ENCODE peak calls at places on chromosomes 2 and 18, in eight cellular contexts. One of them, this sample, is unnamed.

GRCh38 chr18:12861637-12862036 is 22.4 kb downstream of the PTPN2 start:
- ATAC-seq in body of pancreas: no peak
- ATAC-seq in left lung: peak
- ATAC-seq in activated T-helper 17 cell treated with anti-CD3 and anti-CD28 coated beads, Interleukin-2, amount 50 U/mL, for 72 hours: no peak
- ATAC-seq in Panc1: no peak
- ATAC-seq in thoracic aorta: no peak
- ATAC-seq in activated CD8-positive, alpha-beta T cell treated with anti-CD3 and anti-CD28 coated beads for 36 hours: no peak
- ATAC-seq in Right ventricle myocardium inferior: no peak
- ATAC-seq in this sample: no peak

GRCh38 chr2:119746836-119747235 is 12.9 kb upstream of the PTPN4 start:
- ATAC-seq in body of pancreas: no peak
- ATAC-seq in left lung: no peak
- ATAC-seq in activated T-helper 17 cell treated with anti-CD3 and anti-CD28 coated beads, Interleukin-2, amount 50 U/mL, for 72 hours: no peak
- ATAC-seq in Panc1: no peak
- ATAC-seq in thoracic aorta: no peak
- ATAC-seq in activated CD8-positive, alpha-beta T cell treated with anti-CD3 and anti-CD28 coated beads for 36 hours: no peak
- ATAC-seq in Right ventricle myocardium inferior: no peak
- ATAC-seq in this sample: no peak

GRCh38 chr2:69688212-69688611 is 44.7 kb upstream of the AAK1 start:
- ATAC-seq in body of pancreas: no peak
- ATAC-seq in left lung: no peak
- ATAC-seq in activated T-helper 17 cell treated with anti-CD3 and anti-CD28 coated beads, Interleukin-2, amount 50 U/mL, for 72 hours: no peak
- ATAC-seq in Panc1: no peak
- ATAC-seq in thoracic aorta: no peak
- ATAC-seq in activated CD8-positive, alpha-beta T cell treated with anti-CD3 and anti-CD28 coated beads for 36 hours: no peak
- ATAC-seq in Right ventricle myocardium inferior: no peak
- ATAC-seq in this sample: no peak

GRCh38 chr2:10707831-10708230 is 13.6 kb upstream of the ATP6V1C2 start:
- ATAC-seq in body of pancreas: no peak
- ATAC-seq in left lung: no peak
- ATAC-seq in activated T-helper 17 cell treated with anti-CD3 and anti-CD28 coated beads, Interleukin-2, amount 50 U/mL, for 72 hours: no peak
- ATAC-seq in Panc1: no peak
- ATAC-seq in thoracic aorta: no peak
- ATAC-seq in activated CD8-positive, alpha-beta T cell treated with anti-CD3 and anti-CD28 coated beads for 36 hours: no peak
- ATAC-seq in Right ventricle myocardium inferior: no peak
- ATAC-seq in this sample: no peak

GRCh38 chr2:172462393-172463381 is 35.3 kb downstream of the ITGA6 start:
- ATAC-seq in body of pancreas: no peak
- ATAC-seq in left lung: no peak
- ATAC-seq in activated T-helper 17 cell treated with anti-CD3 and anti-CD28 coated beads, Interleukin-2, amount 50 U/mL, for 72 hours: peak
- ATAC-seq in Panc1: no peak
- ATAC-seq in thoracic aorta: no peak
- ATAC-seq in activated CD8-positive, alpha-beta T cell treated with anti-CD3 and anti-CD28 coated beads for 36 hours: peak
- ATAC-seq in Right ventricle myocardium inferior: no peak
- ATAC-seq in this sample: peak

GRCh38 chr18:69469444-69469919 is 68.8 kb downstream of the DOK6 start:
- ATAC-seq in body of pancreas: no peak
- ATAC-seq in left lung: no peak
- ATAC-seq in activated T-helper 17 cell treated with anti-CD3 and anti-CD28 coated beads, Interleukin-2, amount 50 U/mL, for 72 hours: peak
- ATAC-seq in Panc1: no peak
- ATAC-seq in thoracic aorta: no peak
- ATAC-seq in activated CD8-positive, alpha-beta T cell treated with anti-CD3 and anti-CD28 coated beads for 36 hours: peak
- ATAC-seq in Right ventricle myocardium inferior: peak
- ATAC-seq in this sample: peak

GRCh38 chr18:8341481-8342230 is 267.6 kb upstream of the RAB12 start:
- ATAC-seq in body of pancreas: peak
- ATAC-seq in left lung: peak
- ATAC-seq in activated T-helper 17 cell treated with anti-CD3 and anti-CD28 coated beads, Interleukin-2, amount 50 U/mL, for 72 hours: no peak
- ATAC-seq in Panc1: no peak
- ATAC-seq in thoracic aorta: peak
- ATAC-seq in activated CD8-positive, alpha-beta T cell treated with anti-CD3 and anti-CD28 coated beads for 36 hours: no peak
- ATAC-seq in Right ventricle myocardium inferior: peak
- ATAC-seq in this sample: no peak

GRCh38 chr2:216571909-216572513 is 61.2 kb upstream of the IGFBP2 start:
- ATAC-seq in body of pancreas: peak
- ATAC-seq in left lung: peak
- ATAC-seq in activated T-helper 17 cell treated with anti-CD3 and anti-CD28 coated beads, Interleukin-2, amount 50 U/mL, for 72 hours: peak
- ATAC-seq in Panc1: no peak
- ATAC-seq in thoracic aorta: peak
- ATAC-seq in activated CD8-positive, alpha-beta T cell treated with anti-CD3 and anti-CD28 coated beads for 36 hours: peak
- ATAC-seq in Right ventricle myocardium inferior: no peak
- ATAC-seq in this sample: no peak

GRCh38 chr2:197079414-197079813 is 152.9 kb upstream of the PGAP1 start:
- ATAC-seq in body of pancreas: no peak
- ATAC-seq in left lung: peak
- ATAC-seq in activated T-helper 17 cell treated with anti-CD3 and anti-CD28 coated beads, Interleukin-2, amount 50 U/mL, for 72 hours: no peak
- ATAC-seq in Panc1: no peak
- ATAC-seq in thoracic aorta: peak
- ATAC-seq in activated CD8-positive, alpha-beta T cell treated with anti-CD3 and anti-CD28 coated beads for 36 hours: no peak
- ATAC-seq in Right ventricle myocardium inferior: no peak
- ATAC-seq in this sample: no peak

GRCh38 chr18:23283933-23284430 is 148.7 kb downstream of the CABLES1 start:
- ATAC-seq in body of pancreas: no peak
- ATAC-seq in left lung: no peak
- ATAC-seq in activated T-helper 17 cell treated with anti-CD3 and anti-CD28 coated beads, Interleukin-2, amount 50 U/mL, for 72 hours: peak
- ATAC-seq in Panc1: peak
- ATAC-seq in thoracic aorta: no peak
- ATAC-seq in activated CD8-positive, alpha-beta T cell treated with anti-CD3 and anti-CD28 coated beads for 36 hours: peak
- ATAC-seq in Right ventricle myocardium inferior: no peak
- ATAC-seq in this sample: peak

GRCh38 chr2:241926541-241927311 is 57.2 kb downstream of the RTP5 start:
- ATAC-seq in body of pancreas: peak
- ATAC-seq in left lung: no peak
- ATAC-seq in activated T-helper 17 cell treated with anti-CD3 and anti-CD28 coated beads, Interleukin-2, amount 50 U/mL, for 72 hours: no peak
- ATAC-seq in Panc1: no peak
- ATAC-seq in thoracic aorta: no peak
- ATAC-seq in activated CD8-positive, alpha-beta T cell treated with anti-CD3 and anti-CD28 coated beads for 36 hours: no peak
- ATAC-seq in Right ventricle myocardium inferior: no peak
- ATAC-seq in this sample: no peak

GRCh38 chr18:75008186-75008585 is 200.8 kb downstream of the PTGR3 start:
- ATAC-seq in body of pancreas: no peak
- ATAC-seq in left lung: no peak
- ATAC-seq in activated T-helper 17 cell treated with anti-CD3 and anti-CD28 coated beads, Interleukin-2, amount 50 U/mL, for 72 hours: no peak
- ATAC-seq in Panc1: no peak
- ATAC-seq in thoracic aorta: no peak
- ATAC-seq in activated CD8-positive, alpha-beta T cell treated with anti-CD3 and anti-CD28 coated beads for 36 hours: no peak
- ATAC-seq in Right ventricle myocardium inferior: no peak
- ATAC-seq in this sample: no peak

GRCh38 chr2:226671177-226671676 is 128.4 kb downstream of the IRS1 start:
- ATAC-seq in body of pancreas: no peak
- ATAC-seq in left lung: no peak
- ATAC-seq in activated T-helper 17 cell treated with anti-CD3 and anti-CD28 coated beads, Interleukin-2, amount 50 U/mL, for 72 hours: no peak
- ATAC-seq in Panc1: no peak
- ATAC-seq in thoracic aorta: no peak
- ATAC-seq in activated CD8-positive, alpha-beta T cell treated with anti-CD3 and anti-CD28 coated beads for 36 hours: no peak
- ATAC-seq in Right ventricle myocardium inferior: peak
- ATAC-seq in this sample: no peak

GRCh38 chr2:138536302-138536701 is 34.7 kb downstream of the SPOPL start:
- ATAC-seq in body of pancreas: no peak
- ATAC-seq in left lung: peak
- ATAC-seq in activated T-helper 17 cell treated with anti-CD3 and anti-CD28 coated beads, Interleukin-2, amount 50 U/mL, for 72 hours: no peak
- ATAC-seq in Panc1: no peak
- ATAC-seq in thoracic aorta: no peak
- ATAC-seq in activated CD8-positive, alpha-beta T cell treated with anti-CD3 and anti-CD28 coated beads for 36 hours: no peak
- ATAC-seq in Right ventricle myocardium inferior: no peak
- ATAC-seq in this sample: peak

GRCh38 chr2:214019229-214019972 is 391.5 kb upstream of the VWC2L start:
- ATAC-seq in body of pancreas: peak
- ATAC-seq in left lung: peak
- ATAC-seq in activated T-helper 17 cell treated with anti-CD3 and anti-CD28 coated beads, Interleukin-2, amount 50 U/mL, for 72 hours: peak
- ATAC-seq in Panc1: peak
- ATAC-seq in thoracic aorta: peak
- ATAC-seq in activated CD8-positive, alpha-beta T cell treated with anti-CD3 and anti-CD28 coated beads for 36 hours: peak
- ATAC-seq in Right ventricle myocardium inferior: peak
- ATAC-seq in this sample: no peak

GRCh38 chr2:190817082-190817481 is 63.5 kb upstream of the GLS start:
- ATAC-seq in body of pancreas: no peak
- ATAC-seq in left lung: no peak
- ATAC-seq in activated T-helper 17 cell treated with anti-CD3 and anti-CD28 coated beads, Interleukin-2, amount 50 U/mL, for 72 hours: peak
- ATAC-seq in Panc1: no peak
- ATAC-seq in thoracic aorta: no peak
- ATAC-seq in activated CD8-positive, alpha-beta T cell treated with anti-CD3 and anti-CD28 coated beads for 36 hours: peak
- ATAC-seq in Right ventricle myocardium inferior: no peak
- ATAC-seq in this sample: no peak

GRCh38 chr18:69900941-69901340 is 46.7 kb downstream of the CD226 start:
- ATAC-seq in body of pancreas: no peak
- ATAC-seq in left lung: no peak
- ATAC-seq in activated T-helper 17 cell treated with anti-CD3 and anti-CD28 coated beads, Interleukin-2, amount 50 U/mL, for 72 hours: no peak
- ATAC-seq in Panc1: no peak
- ATAC-seq in thoracic aorta: no peak
- ATAC-seq in activated CD8-positive, alpha-beta T cell treated with anti-CD3 and anti-CD28 coated beads for 36 hours: no peak
- ATAC-seq in Right ventricle myocardium inferior: no peak
- ATAC-seq in this sample: no peak

GRCh38 chr2:74540291-74540690 is 10.6 kb downstream of the HTRA2 start:
- ATAC-seq in body of pancreas: peak
- ATAC-seq in left lung: peak
- ATAC-seq in activated T-helper 17 cell treated with anti-CD3 and anti-CD28 coated beads, Interleukin-2, amount 50 U/mL, for 72 hours: no peak
- ATAC-seq in Panc1: no peak
- ATAC-seq in thoracic aorta: no peak
- ATAC-seq in activated CD8-positive, alpha-beta T cell treated with anti-CD3 and anti-CD28 coated beads for 36 hours: no peak
- ATAC-seq in Right ventricle myocardium inferior: peak
- ATAC-seq in this sample: no peak

GRCh38 chr18:42734520-42734919 is 381.0 kb downstream of the RIT2 start:
- ATAC-seq in body of pancreas: no peak
- ATAC-seq in left lung: no peak
- ATAC-seq in activated T-helper 17 cell treated with anti-CD3 and anti-CD28 coated beads, Interleukin-2, amount 50 U/mL, for 72 hours: no peak
- ATAC-seq in Panc1: no peak
- ATAC-seq in thoracic aorta: no peak
- ATAC-seq in activated CD8-positive, alpha-beta T cell treated with anti-CD3 and anti-CD28 coated beads for 36 hours: no peak
- ATAC-seq in Right ventricle myocardium inferior: no peak
- ATAC-seq in this sample: no peak